ENCODE peak calls at places on chromosomes 6 and 20, in ten cellular contexts. Z is neural progenitor cell; V is CD4-positive, alpha-beta T cell; J is left ventricle myocardium inferior; R is MCF 10A; K is MM.1S; X is ascending aorta; U is heart left ventricle; P is fibroblast of pulmonary artery; W is neural crest cell. G is an unnamed sample.

GRCh38 chr20:48818481-48818987 is 9.3 kb downstream of the PREX1 start:
- DNase-seq in W (no peak), Z (no peak), U (no peak), J (no peak), V (peak), K (no peak), X (no peak), R (no peak), P (no peak), G (no peak)

GRCh38 chr6:123448306-123448884 is 188.4 kb downstream of the TRDN start:
- DNase-seq in U (no peak), P (no peak), J (peak), W (no peak), V (no peak), R (peak), X (no peak), K (no peak), Z (no peak), G (no peak)

GRCh38 chr6:96626749-96627353 is 63.9 kb downstream of the FHL5 start:
- DNase-seq in Z (peak), X (no peak), U (no peak), W (no peak), P (peak), K (peak), J (no peak), R (peak), V (no peak), G (no peak)

GRCh38 chr6:47551670-47552069 is 74.1 kb downstream of the CD2AP start:
- DNase-seq in J (no peak), U (no peak), X (no peak), R (no peak), V (no peak), P (no peak), W (no peak), K (no peak), Z (no peak), G (no peak)

GRCh38 chr6:14028631-14029030 is 88.9 kb upstream of the CD83 start:
- DNase-seq in X (no peak), W (no peak), J (no peak), Z (no peak), U (no peak), P (no peak), R (no peak), K (no peak), V (no peak), G (no peak)

GRCh38 chr20:6533321-6533720 is 234.2 kb upstream of the BMP2 start:
- DNase-seq in V (no peak), X (no peak), J (no peak), Z (peak), R (no peak), P (peak), K (no peak), U (no peak), W (no peak), G (no peak)

GRCh38 chr6:122008105-122009100 is 391.0 kb upstream of the HSF2 start:
- DNase-seq in P (peak), W (no peak), J (peak), K (no peak), V (no peak), Z (peak), X (no peak), R (no peak), U (no peak), G (no peak)

GRCh38 chr6:165821754-165822153 is 158.7 kb upstream of the PDE10A start:
- DNase-seq in U (no peak), R (peak), K (no peak), X (no peak), Z (no peak), W (no peak), V (no peak), J (no peak), P (no peak), G (no peak)

GRCh38 chr6:156160788-156161150 is 616.4 kb upstream of the ARID1B start:
- DNase-seq in P (peak), W (no peak), R (no peak), Z (no peak), U (no peak), K (no peak), X (no peak), J (no peak), V (no peak), G (no peak)

GRCh38 chr6:109221543-109222195 is 126.4 kb downstream of the CEP57L1 start:
- DNase-seq in V (no peak), R (no peak), K (no peak), W (no peak), P (no peak), Z (no peak), J (no peak), U (no peak), X (no peak), G (no peak)

GRCh38 chr20:52160805-52161204 is 30.8 kb downstream of the ZFP64 start:
- DNase-seq in R (no peak), V (no peak), Z (no peak), U (no peak), J (no peak), K (peak), P (no peak), W (no peak), X (no peak), G (no peak)

GRCh38 chr20:16007164-16007563 is 566.1 kb downstream of the KIF16B start:
- DNase-seq in W (no peak), X (no peak), V (no peak), K (peak), U (no peak), R (no peak), P (no peak), Z (no peak), J (no peak), G (no peak)

GRCh38 chr20:59472059-59472458 is 132.3 kb upstream of the PHACTR3 start:
- DNase-seq in P (no peak), K (no peak), Z (no peak), W (no peak), U (no peak), R (no peak), V (no peak), X (no peak), J (no peak), G (no peak)

GRCh38 chr6:161694995-161695394 is 421.1 kb upstream of the AGPAT4 start:
- DNase-seq in P (peak), Z (peak), J (no peak), K (peak), R (peak), V (no peak), W (no peak), U (no peak), X (no peak), G (no peak)

GRCh38 chr6:41921712-41921998 is 356 bp downstream of the BYSL start:
- DNase-seq in R (no peak), K (peak), U (no peak), J (no peak), P (no peak), Z (no peak), W (no peak), X (no peak), V (no peak), G (no peak)

GRCh38 chr6:11921017-11921438 is 91.1 kb upstream of the HIVEP1 start:
- DNase-seq in J (peak), X (peak), W (no peak), V (no peak), U (peak), Z (peak), R (peak), K (no peak), P (peak), G (no peak)

GRCh38 chr6:52385074-52385473 is 23.1 kb downstream of the PAQR8 start:
- DNase-seq in V (no peak), Z (no peak), W (no peak), U (no peak), X (no peak), P (no peak), J (no peak), K (no peak), R (no peak), G (no peak)

GRCh38 chr6:159640722-159641482 is 52.1 kb downstream of the SOD2 start:
- DNase-seq in U (no peak), R (no peak), Z (no peak), V (no peak), W (no peak), P (no peak), J (no peak), X (no peak), K (no peak), G (no peak)

GRCh38 chr6:69232506-69233194 is 564.2 kb downstream of the LMBRD1 start:
- DNase-seq in X (peak), K (peak), R (peak), W (peak), V (peak), P (peak), J (peak), Z (peak), U (peak), G (no peak)

GRCh38 chr20:2137552-2138201 is 36.0 kb downstream of the STK35 start:
- DNase-seq in V (no peak), K (no peak), Z (no peak), P (peak), U (no peak), X (no peak), R (no peak), W (no peak), J (no peak), G (no peak)

GRCh38 chr20:36273414-36274247 is 32.5 kb upstream of the DLGAP4 start:
- DNase-seq in U (no peak), P (peak), R (peak), K (peak), V (no peak), X (no peak), Z (peak), W (no peak), J (no peak), G (no peak)
- TF ChIP-seq CTCF in U (no peak), P (peak), R (peak), K (peak), V (no peak), X (no peak), Z (peak), W (peak), J (peak), G (no peak)

DNA sequence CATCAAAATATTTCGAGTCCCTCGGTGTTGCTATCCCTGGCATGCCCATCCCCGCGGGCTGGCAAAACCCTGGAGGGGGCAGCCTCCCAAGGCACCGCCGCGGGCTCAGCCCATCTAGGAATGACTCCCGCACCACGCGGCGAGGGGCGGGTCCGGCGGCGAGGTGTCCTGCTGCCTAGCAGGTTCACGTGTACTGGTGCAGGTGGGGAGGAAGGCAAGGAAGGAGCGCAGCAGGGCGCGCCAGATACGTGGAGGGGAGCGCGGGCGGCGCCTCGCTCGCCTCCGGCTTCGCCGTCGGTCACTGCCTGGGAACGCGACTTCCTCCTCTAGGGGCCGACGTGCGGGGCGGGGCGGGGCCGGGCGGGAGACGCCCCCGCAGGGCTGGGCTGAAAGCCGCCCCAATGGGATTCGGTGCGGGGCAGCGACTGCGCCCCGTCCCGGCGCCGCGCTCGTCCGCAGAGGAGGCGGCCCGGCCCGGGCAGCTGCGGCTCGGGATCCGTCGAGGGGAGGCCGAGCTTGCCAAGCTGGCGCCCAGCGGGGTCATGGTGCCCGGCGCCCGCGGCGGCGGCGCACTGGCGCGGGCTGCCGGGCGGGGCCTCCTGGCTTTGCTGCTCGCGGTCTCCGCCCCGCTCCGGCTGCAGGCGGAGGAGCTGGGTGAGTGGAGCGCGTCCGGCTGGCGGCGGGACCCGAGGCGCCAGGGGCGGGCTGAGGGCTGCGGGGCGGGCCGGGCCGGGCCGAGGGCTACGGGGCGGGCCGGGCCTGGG is at the start of gene DCBLD1:
- DNase-seq in J (peak), W (peak), V (peak), R (peak), P (peak), Z (peak), U (peak), X (peak), K (peak), G (peak)
- TF ChIP-seq CTCF in J (peak), W (no peak), V (no peak), R (no peak), P (no peak), Z (peak), U (no peak), X (no peak), K (no peak), G (no peak)

GRCh38 chr6:16370943-16371342 is 132.6 kb downstream of the GMPR start:
- DNase-seq in Z (no peak), J (no peak), X (no peak), V (no peak), P (no peak), U (no peak), K (no peak), W (no peak), R (no peak), G (no peak)
- TF ChIP-seq CTCF in Z (no peak), J (no peak), X (no peak), V (no peak), P (no peak), U (no peak), K (no peak), W (no peak), R (no peak), G (no peak)

DNA sequence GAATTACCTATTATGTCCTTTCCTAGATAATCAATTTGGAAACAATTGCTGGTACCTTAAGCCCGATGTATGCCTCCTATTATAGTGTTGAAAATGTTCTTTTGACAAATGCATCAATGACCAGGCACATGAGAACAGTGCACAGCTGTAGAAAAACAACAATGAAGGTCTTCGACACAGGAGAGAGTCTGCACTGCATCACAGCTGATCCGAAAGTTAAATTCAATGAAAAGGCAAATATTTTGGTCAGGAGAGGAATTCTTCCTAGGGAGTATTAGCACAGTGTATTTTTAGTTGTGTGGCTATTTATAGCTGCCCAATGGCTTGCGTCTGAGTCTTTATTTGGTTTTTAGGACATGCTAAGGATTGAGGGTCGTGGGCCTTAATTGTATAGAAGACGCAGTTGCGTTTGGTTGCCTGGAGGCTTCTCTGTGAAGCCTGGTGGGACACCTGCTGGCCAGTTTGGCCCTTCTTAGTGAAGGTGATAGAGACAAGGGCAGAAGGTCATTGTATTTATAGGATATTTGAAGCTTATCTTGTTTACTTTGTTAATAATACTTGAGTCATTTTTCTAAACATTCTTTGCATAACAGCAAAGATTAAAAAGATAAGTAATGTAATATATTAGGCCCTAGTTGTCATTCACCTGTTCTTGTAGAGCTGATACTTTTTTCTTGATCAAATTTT is 72.3 kb downstream of the CDYL start:
- DNase-seq in U (no peak), K (no peak), R (peak), Z (peak), W (no peak), V (no peak), J (no peak), X (no peak), P (peak), G (no peak)
- TF ChIP-seq CTCF in U (peak), K (peak), R (peak), Z (peak), W (peak), V (no peak), J (peak), X (peak), P (peak), G (no peak)

GRCh38 chr6:24903681-24904080 is 32.1 kb downstream of the RIPOR2 start:
- DNase-seq in Z (no peak), U (no peak), J (no peak), P (no peak), W (no peak), K (no peak), X (no peak), R (no peak), V (no peak), G (no peak)

GRCh38 chr6:24902782-24903181 is 33.0 kb downstream of the RIPOR2 start:
- DNase-seq in Z (no peak), K (no peak), X (no peak), U (no peak), V (no peak), P (peak), R (peak), W (no peak), J (no peak), G (no peak)

GRCh38 chr6:24907959-24908358 is 27.8 kb downstream of the RIPOR2 start:
- DNase-seq in X (no peak), U (no peak), K (no peak), J (no peak), P (no peak), V (no peak), R (no peak), W (no peak), Z (peak), G (no peak)

GRCh38 chr6:24906314-24906713 is 29.4 kb downstream of the RIPOR2 start:
- DNase-seq in J (no peak), K (no peak), P (no peak), R (peak), W (no peak), V (no peak), U (no peak), Z (no peak), X (no peak), G (no peak)

GRCh38 chr6:24905485-24905884 is 30.3 kb downstream of the RIPOR2 start:
- DNase-seq in X (no peak), J (no peak), V (no peak), Z (no peak), W (no peak), P (no peak), R (no peak), U (no peak), K (no peak), G (no peak)
- TF ChIP-seq CTCF in X (no peak), J (no peak), V (no peak), Z (no peak), W (no peak), P (no peak), R (no peak), U (no peak), K (no peak), G (no peak)